ENCODE peak calls at places on chromosome 15, in four cellular contexts. M, V, I and B are unnamed samples.

GRCh38 chr15:62896380-62896866 is 146.1 kb upstream of the TPM1 start:
- DNase-seq in M (no peak), V (no peak), I (no peak), B (no peak)

GRCh38 chr15:84570164-84570692 is 30.6 kb upstream of the ZSCAN2 start:
- DNase-seq in M (no peak), V (peak), I (peak), B (no peak)

GRCh38 chr15:92665100-92665555 is 9.6 kb upstream of the FAM174B start:
- DNase-seq in M (no peak), V (peak), I (no peak), B (no peak)

GRCh38 chr15:40909662-40910625 is 15.7 kb downstream of the VPS18 start:
- DNase-seq in M (no peak), V (peak), I (no peak), B (no peak)

GRCh38 chr15:50250789-50251394 is 14.6 kb downstream of the HDC start:
- DNase-seq in M (no peak), V (no peak), I (no peak), B (no peak)

GRCh38 chr15:32743411-32744145 is 25.8 kb downstream of the GREM1 start:
- DNase-seq in M (no peak), V (no peak), I (no peak), B (no peak)

GRCh38 chr15:56432304-56432703 is 32.6 kb downstream of the MNS1 start:
- DNase-seq in M (no peak), V (no peak), I (no peak), B (no peak)

GRCh38 chr15:49468440-49468839 is 45.4 kb downstream of the FGF7 start:
- DNase-seq in M (peak), V (peak), I (peak), B (no peak)

GRCh38 chr15:31465083-31465955 is 138.7 kb downstream of the KLF13 start:
- DNase-seq in M (no peak), V (no peak), I (no peak), B (no peak)

GRCh38 chr15:71333839-71334238 is 218.6 kb downstream of the THSD4 start:
- DNase-seq in M (no peak), V (peak), I (no peak), B (no peak)

GRCh38 chr15:82571722-82572222 is 31.5 kb upstream of the RPS17 start:
- DNase-seq in M (no peak), V (peak), I (no peak), B (no peak)

GRCh38 chr15:62035256-62035908 is 24.9 kb downstream of the VPS13C start:
- DNase-seq in M (no peak), V (peak), I (no peak), B (peak)

GRCh38 chr15:35210370-35210769 is 125.3 kb upstream of the NANOGP8 start:
- DNase-seq in M (no peak), V (no peak), I (no peak), B (no peak)

GRCh38 chr15:101329309-101329863 is 34.3 kb upstream of the SNRPA1 start:
- DNase-seq in M (no peak), V (no peak), I (no peak), B (no peak)

GRCh38 chr15:43977072-43977884 is 150.5 kb downstream of the WDR76 start:
- DNase-seq in M (no peak), V (no peak), I (no peak), B (no peak)

GRCh38 chr15:75176404-75176761 is 25.3 kb upstream of the C15orf39 start:
- DNase-seq in M (no peak), V (peak), I (no peak), B (no peak)

GRCh38 chr15:65611888-65612615 is 1.1 kb upstream of the INTS14 start:
- DNase-seq in M (no peak), V (no peak), I (no peak), B (no peak)

GRCh38 chr15:84750583-84751092 is 2.2 kb downstream of the ZNF592 start:
- DNase-seq in M (no peak), V (no peak), I (no peak), B (no peak)

GRCh38 chr15:47188766-47189507 is 528.4 kb upstream of the SEMA6D start:
- DNase-seq in M (no peak), V (no peak), I (no peak), B (no peak)

GRCh38 chr15:74167891-74168331 is 5.6 kb upstream of the ISLR start:
- DNase-seq in M (no peak), V (no peak), I (no peak), B (no peak)

GRCh38 chr15:63473007-63473748 is 31.2 kb upstream of the USP3 start:
- DNase-seq in M (no peak), V (no peak), I (no peak), B (no peak)

GRCh38 chr15:101250931-101251829 is 668 bp downstream of the CHSY1 start:
- DNase-seq in M (no peak), V (peak), I (peak), B (peak)

GRCh38 chr15:78855746-78856145 is 16.9 kb upstream of the MORF4L1 start:
- DNase-seq in M (no peak), V (peak), I (no peak), B (no peak)

GRCh38 chr15:39125904-39126303 is 455.0 kb upstream of the THBS1 start:
- DNase-seq in M (no peak), V (peak), I (peak), B (no peak)

GRCh38 chr15:65954289-65954741 is 85.0 kb downstream of the RAB11A start:
- DNase-seq in M (no peak), V (peak), I (no peak), B (no peak)

GRCh38 chr15:70867911-70868467 is 14.0 kb upstream of the LARP6 start:
- DNase-seq in M (no peak), V (peak), I (no peak), B (no peak)

GRCh38 chr15:90212221-90213079 is 11.3 kb downstream of the SEMA4B start:
- DNase-seq in M (no peak), V (no peak), I (no peak), B (no peak)

GRCh38 chr15:40436116-40436891 is 4.4 kb upstream of the BAHD1 start:
- DNase-seq in M (no peak), V (no peak), I (peak), B (no peak)

GRCh38 chr15:101539492-101539891 is 50.0 kb upstream of the PCSK6 start:
- DNase-seq in M (no peak), V (no peak), I (no peak), B (no peak)

GRCh38 chr15:48501208-48501607 is 144.3 kb downstream of the FBN1 start:
- DNase-seq in M (no peak), V (no peak), I (no peak), B (no peak)

GRCh38 chr15:60695713-60696522 is 217.0 kb upstream of the ICE2 start:
- DNase-seq in M (no peak), V (peak), I (no peak), B (no peak)

GRCh38 chr15:54094661-54095060 is 116.4 kb downstream of the UNC13C start:
- DNase-seq in M (no peak), V (no peak), I (no peak), B (no peak)